ENCODE peak calls at places on chromosomes 16 and 17, in seven cellular contexts. L is heart right ventricle; J is Caco-2; Z is fibroblast of lung; X is naive thymus-derived CD4-positive, alpha-beta T cell; W is pancreas; K is DND-41. Y is an unnamed sample.

GRCh38 chr16:2992383-2993081 is 12.3 kb upstream of the PKMYT1 start:
- DNase-seq in W (peak; percentile 35), L (no peak), K (no peak), J (no peak), Z (no peak), X (no peak), Y (no peak)

GRCh38 chr17:43832976-43833829 is at the start of gene MPP3:
- DNase-seq in X (peak; percentile 46), Z (peak; percentile 66), L (peak; percentile 58), J (peak; percentile 54), K (no peak), W (peak; percentile 79), Y (peak; percentile 64)

GRCh38 chr17:43719578-43719977 is 39.0 kb downstream of the SOST start:
- DNase-seq in J (no peak), L (no peak), K (no peak), Z (no peak), X (no peak), W (no peak), Y (no peak)

GRCh38 chr16:64132190-64132589 is 989.7 kb downstream of the CDH11 start:
- DNase-seq in K (no peak), X (no peak), Z (no peak), L (no peak), W (no peak), J (no peak), Y (no peak)

GRCh38 chr16:76222853-76223252 is 54.3 kb upstream of the CNTNAP4 start:
- DNase-seq in J (peak; percentile 67), Z (no peak), W (no peak), X (no peak), K (no peak), L (no peak), Y (no peak)

GRCh38 chr17:4948997-4949320 is 629 bp upstream of the PFN1 start:
- DNase-seq in W (peak; percentile 80), X (peak; percentile 79), L (peak; percentile 83), J (peak; percentile 81), K (peak; percentile 85), Z (peak; percentile 88), Y (peak; percentile 82)

GRCh38 chr17:77802811-77803220 is 155.7 kb upstream of the TNRC6C start:
- DNase-seq in X (no peak), J (no peak), L (peak; percentile 55), Z (peak; percentile 42), W (no peak), K (no peak), Y (no peak)

GRCh38 chr17:32527146-32527545 is 40.4 kb downstream of the CDK5R1 start:
- DNase-seq in X (no peak), J (no peak), Z (no peak), W (no peak), L (no peak), K (no peak), Y (no peak)

GRCh38 chr16:19715566-19715965 is 2.5 kb downstream of the KNOP1 start:
- DNase-seq in Z (no peak), W (no peak), J (no peak), K (no peak), L (no peak), X (no peak), Y (no peak)

GRCh38 chr17:1042486-1042885 is 45.6 kb downstream of the TIMM22 start:
- DNase-seq in Z (no peak), W (peak; percentile 6), K (no peak), X (no peak), J (no peak), L (no peak), Y (no peak)

GRCh38 chr17:77107506-77108433 is 33.0 kb upstream of the SEC14L1 start:
- DNase-seq in J (no peak), X (no peak), Z (peak; percentile 38), K (no peak), W (no peak), L (no peak), Y (no peak)

GRCh38 chr17:59668816-59669215 is 38.4 kb downstream of the PTRH2 start:
- DNase-seq in K (no peak), L (no peak), X (no peak), J (no peak), Z (peak; percentile 98), W (no peak), Y (no peak)

GRCh38 chr16:2520784-2521577 is 810 bp downstream of the AMDHD2 start:
- DNase-seq in L (peak; percentile 9), J (no peak), K (peak; percentile 40), W (peak; percentile 51), Z (no peak), X (peak; percentile 88), Y (peak; percentile 52)

GRCh38 chr17:49783051-49783715 is 5.3 kb upstream of the KAT7 start:
- DNase-seq in K (no peak), L (peak; percentile 70), W (no peak), Z (no peak), X (no peak), J (no peak), Y (no peak)

GRCh38 chr17:835263-835662 is 53.1 kb downstream of the MRM3 start:
- DNase-seq in J (no peak), Z (peak; percentile 100), X (no peak), K (no peak), W (no peak), L (no peak), Y (no peak)

GRCh38 chr17:78737332-78737731 is 44.7 kb downstream of the CYTH1 start:
- DNase-seq in Z (peak; percentile 76), K (no peak), X (no peak), W (no peak), J (no peak), L (no peak), Y (no peak)

GRCh38 chr16:21300309-21301167 is 22.4 kb upstream of the CRYM start:
- DNase-seq in X (peak; percentile 29), Z (peak; percentile 99), K (peak; percentile 89), J (peak; percentile 95), W (peak; percentile 92), L (peak; percentile 98), Y (peak; percentile 91)

GRCh38 chr17:62398891-62399290 is 18.5 kb downstream of the EFCAB3 start:
- DNase-seq in J (no peak), W (no peak), Z (no peak), K (no peak), L (no peak), X (no peak), Y (no peak)

GRCh38 chr17:75542728-75543336 is 17.3 kb downstream of the LLGL2 start:
- DNase-seq in L (no peak), W (no peak), X (no peak), J (no peak), Z (no peak), K (no peak), Y (no peak)

GRCh38 chr17:81040791-81041337 is 5.9 kb downstream of the BAIAP2 start:
- DNase-seq in K (peak; percentile 36), J (no peak), Z (peak; percentile 49), X (no peak), L (no peak), W (peak; percentile 51), Y (no peak)

GRCh38 chr16:83920894-83921491 is 22.1 kb downstream of the MLYCD start:
- DNase-seq in X (no peak), L (no peak), J (no peak), K (no peak), Z (no peak), W (no peak), Y (no peak)

GRCh38 chr16:2462031-2462866 is 2.3 kb downstream of the TEDC2 start:
- DNase-seq in X (no peak), Z (no peak), J (no peak), L (no peak), K (no peak), W (no peak), Y (no peak)

GRCh38 chr17:45722161-45722560 is 62.0 kb upstream of the CRHR1 start:
- DNase-seq in J (peak; percentile 58), K (no peak), Z (peak; percentile 1), X (no peak), W (no peak), L (no peak), Y (no peak)

GRCh38 chr17:74204474-74204873 is 996 bp downstream of the RPL38 start:
- DNase-seq in J (no peak), X (no peak), W (no peak), K (no peak), Z (no peak), L (no peak), Y (no peak)

GRCh38 chr17:51487947-51488346 is 227.6 kb downstream of the UTP18 start:
- DNase-seq in X (peak; percentile 55), W (no peak), Z (no peak), K (peak; percentile 18), J (peak; percentile 39), L (no peak), Y (no peak)

GRCh38 chr16:11107781-11108465 is 148.1 kb downstream of the SOCS1 start:
- DNase-seq in L (no peak), Z (peak; percentile 88), W (no peak), K (no peak), J (no peak), X (no peak), Y (no peak)
- H3K4me1 ChIP-seq in L (peaks cover 34% of the 10 kb centered on the region), Z (peaks cover 46% of the 10 kb centered on the region), W (no peaks in the 10 kb centered on the region), K (peaks cover 52% of the 10 kb centered on the region), J (peaks cover 13% of the 10 kb centered on the region), X (peaks cover 19% of the 10 kb centered on the region), Y (peaks cover 8% of the 10 kb centered on the region)

DNA sequence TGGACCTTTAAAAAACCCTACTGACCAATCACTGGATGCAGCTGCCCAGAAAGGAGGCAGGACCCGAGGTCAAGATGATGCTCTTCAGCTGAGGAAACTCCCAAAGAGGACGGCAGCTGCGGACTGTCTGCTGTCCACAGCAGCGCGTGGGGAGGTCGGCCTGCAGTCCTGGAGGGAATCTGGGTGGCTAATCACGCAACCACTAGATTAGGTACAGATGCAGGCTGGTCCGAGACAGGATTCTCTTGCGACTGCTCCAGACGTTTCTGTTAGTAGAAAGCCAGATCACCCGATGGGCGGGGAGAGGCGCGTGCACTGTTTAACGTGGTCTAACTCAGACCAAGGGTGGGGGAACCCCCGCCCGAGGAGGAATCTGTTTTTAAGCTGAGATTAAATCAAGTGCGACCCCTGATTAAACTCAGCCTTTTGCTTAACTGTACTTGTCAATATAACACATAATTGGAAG is 8.8 kb downstream of the CTRB2 start:
- DNase-seq in X (no peak), W (peak; percentile 61), L (no peak), K (no peak), Z (no peak), J (peak; percentile 27), Y (peak; percentile 33)
- H3K4me3 ChIP-seq in X (no peak overlapping the region), W (no peak overlapping the region), L (no peak overlapping the region), K (no peak overlapping the region), Z (no peak overlapping the region), J (peak overlapping the region; percentile 21), Y (no peak overlapping the region)

GRCh38 chr17:7114875-7115614 is 423 bp upstream of the ASGR2 start:
- DNase-seq in L (no peak), Z (no peak), W (no peak), K (no peak), X (no peak), J (peak; percentile 42), Y (no peak)
- H3K4me1 ChIP-seq in L (no peaks in the 10 kb centered on the region), Z (no peaks in the 10 kb centered on the region), W (no peaks in the 10 kb centered on the region), K (no peaks in the 10 kb centered on the region), X (no peaks in the 10 kb centered on the region), J (peaks cover 21% of the 10 kb centered on the region), Y (no peaks in the 10 kb centered on the region)

DNA sequence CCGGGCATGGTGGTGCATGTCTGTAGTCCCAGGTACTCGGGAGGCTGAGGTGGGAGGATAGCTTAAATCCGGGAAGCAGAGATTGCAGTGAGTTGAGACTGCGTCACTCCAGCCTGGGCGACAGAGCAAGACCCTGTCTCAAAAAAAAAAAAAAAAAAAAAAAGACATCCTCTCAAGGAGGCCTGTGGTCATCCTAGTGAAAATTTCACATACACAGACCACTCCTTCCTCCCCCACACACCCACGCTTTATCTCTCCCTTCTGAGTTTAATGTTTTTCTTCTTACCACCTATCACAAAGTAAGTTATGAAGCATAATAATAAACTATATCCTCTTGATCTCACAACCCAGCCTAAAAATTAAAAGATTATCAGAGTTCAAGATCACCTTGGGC is 1.3 kb upstream of the NOL11 start:
- DNase-seq in W (no peak), J (no peak), K (no peak), Z (no peak), L (no peak), X (no peak), Y (no peak)
- H3K4me3 ChIP-seq in W (no peak overlapping the region), J (no peak overlapping the region), K (no peak overlapping the region), Z (no peak overlapping the region), L (no peak overlapping the region), X (no peak overlapping the region), Y (no peak overlapping the region)

Y was measured in ovary.